ENCODE peak calls at places on chromosomes 11 and 22, in five cellular contexts. T is pancreas, R is GM12878, X is neural progenitor cell, Q is tibial artery. M is an unnamed sample. For H3K4me1, the result is how much of the 10 kb centered on the place peaks cover.

GRCh38 chr11:124863137-124863825 is 2.0 kb upstream of the ROBO3 start:
- DNase-seq in Q (no peak), T (peak), R (no peak), X (peak), M (peak)

GRCh38 chr11:11582261-11582701 is 39.5 kb downstream of the GALNT18 start:
- DNase-seq in R (no peak), X (no peak), T (no peak), Q (no peak), M (no peak)

GRCh38 chr22:37487559-37487958 is 1.4 kb upstream of the MFNG start:
- DNase-seq in X (no peak), R (no peak), T (no peak), Q (no peak), M (no peak)

GRCh38 chr22:29030016-29030617 is 31.5 kb downstream of the C22orf31 start:
- DNase-seq in X (no peak), Q (no peak), R (no peak), T (no peak), M (no peak)

GRCh38 chr22:38554281-38554680 is 15.7 kb downstream of the DMC1 start:
- DNase-seq in T (no peak), Q (no peak), X (no peak), R (no peak), M (no peak)

GRCh38 chr11:57644748-57645715 is 4.7 kb downstream of the YPEL4 start:
- DNase-seq in T (peak), Q (peak), X (peak), R (no peak), M (peak)

GRCh38 chr11:79097279-79097875 is 343.5 kb downstream of the TENM4 start:
- DNase-seq in T (no peak), Q (no peak), X (no peak), R (no peak), M (no peak)

GRCh38 chr22:44386386-44387035 is 73.8 kb upstream of the SHISAL1 start:
- DNase-seq in R (no peak), X (no peak), Q (no peak), T (no peak), M (no peak)

GRCh38 chr22:40276877-40277823 is 69.2 kb upstream of the ADSL start:
- DNase-seq in R (no peak), X (no peak), T (no peak), Q (peak), M (peak)

GRCh38 chr11:117606211-117606610 is 190.8 kb downstream of the DSCAML1 start:
- DNase-seq in X (no peak), R (peak), T (no peak), Q (no peak), M (no peak)

GRCh38 chr11:47485112-47485511 is 36.2 kb upstream of the RAPSN start:
- DNase-seq in T (no peak), R (no peak), Q (no peak), X (no peak), M (no peak)

GRCh38 chr11:103378931-103379330 is 269.7 kb downstream of the DYNC2H1 start:
- DNase-seq in X (no peak), T (no peak), R (no peak), Q (no peak), M (no peak)

GRCh38 chr11:65791719-65792213 is 4.9 kb downstream of the OVOL1 start:
- DNase-seq in X (no peak), T (no peak), R (peak), Q (no peak), M (no peak)

GRCh38 chr22:39350803-39351688 is 1.3 kb downstream of the SYNGR1 start:
- DNase-seq in T (no peak), Q (no peak), X (no peak), R (no peak), M (no peak)

GRCh38 chr22:46830001-46830715 is 67.7 kb downstream of the TBC1D22A start:
- DNase-seq in T (no peak), R (no peak), X (no peak), Q (peak), M (peak)

GRCh38 chr22:40605676-40606250 is 30.8 kb downstream of the MRTFA start:
- DNase-seq in T (no peak), R (no peak), X (no peak), Q (no peak), M (no peak)

GRCh38 chr22:44786136-44786535 is 33.8 kb downstream of the ARHGAP8 start:
- DNase-seq in X (no peak), Q (no peak), R (no peak), T (no peak), M (no peak)

GRCh38 chr11:108609681-108610080 is 16.1 kb upstream of the EXPH5 start:
- DNase-seq in T (no peak), Q (no peak), X (no peak), R (no peak), M (no peak)

GRCh38 chr22:23820748-23821211 is 18.0 kb downstream of the DERL3 start:
- DNase-seq in Q (no peak), X (no peak), R (no peak), T (no peak), M (no peak)

GRCh38 chr11:86624366-86624765 is 48.0 kb downstream of the ME3 start:
- DNase-seq in T (no peak), Q (no peak), X (no peak), R (no peak), M (no peak)

GRCh38 chr11:18650859-18651557 is 16.9 kb upstream of the SPTY2D1 start:
- DNase-seq in Q (no peak), T (no peak), R (peak), X (peak), M (no peak)

GRCh38 chr11:1863352-1864215 is 10.7 kb downstream of the LSP1 start:
- DNase-seq in Q (peak), X (peak), R (no peak), T (peak), M (peak)

GRCh38 chr11:12285106-12285505 is 92.3 kb upstream of the PARVA start:
- DNase-seq in X (no peak), R (no peak), Q (no peak), T (no peak), M (no peak)

GRCh38 chr11:77636738-77637344 is 753 bp downstream of the CLNS1A start:
- DNase-seq in Q (no peak), X (peak), R (no peak), T (no peak), M (no peak)

GRCh38 chr11:21552910-21553309 is 640.0 kb upstream of the ANO5 start:
- DNase-seq in X (no peak), T (no peak), Q (no peak), R (no peak), M (no peak)

GRCh38 chr11:120816176-120816575 is 207.7 kb upstream of the TBCEL start:
- DNase-seq in R (no peak), Q (no peak), X (no peak), T (no peak), M (no peak)

GRCh38 chr11:126246636-126247035 is 22.1 kb downstream of the SRPRA start:
- DNase-seq in Q (no peak), T (no peak), R (no peak), X (no peak), M (no peak)

GRCh38 chr11:94088906-94089305 is 39.7 kb upstream of the PANX1 start:
- DNase-seq in R (no peak), Q (no peak), T (no peak), X (no peak), M (no peak)

GRCh38 chr11:116101737-116102275 is 597.6 kb upstream of the CADM1 start:
- DNase-seq in X (no peak), R (no peak), Q (no peak), T (no peak), M (no peak)

GRCh38 chr11:78100276-78101040 is 20.8 kb upstream of the NDUFC2 start:
- DNase-seq in X (no peak), Q (no peak), T (no peak), R (no peak), M (no peak)

GRCh38 chr11:117492578-117493251 is 165.1 kb downstream of the CEP164 start:
- DNase-seq in X (peak), R (no peak), Q (no peak), T (no peak), M (no peak)

GRCh38 chr11:117315285-117316196 is 515 bp downstream of the BACE1 start:
- DNase-seq in T (peak), R (no peak), Q (no peak), X (no peak), M (no peak)

GRCh38 chr22:30444632-30445437 is 19.3 kb downstream of the MTFP1 start:
- DNase-seq in R (no peak), T (peak), Q (no peak), X (peak), M (no peak)

GRCh38 chr22:27612075-27612474 is 189.5 kb downstream of the MN1 start:
- DNase-seq in X (no peak), R (no peak), Q (no peak), T (no peak), M (no peak)

GRCh38 chr22:38781033-38781432 is 12.9 kb downstream of the DNAL4 start:
- DNase-seq in R (no peak), Q (no peak), X (no peak), T (no peak), M (peak)

GRCh38 chr11:66131937-66132632 is 62.0 kb downstream of the PACS1 start:
- DNase-seq in R (no peak), X (no peak), Q (no peak), T (no peak), M (no peak)

GRCh38 chr22:41949297-41949965 is 2.5 kb upstream of the CENPM start:
- DNase-seq in T (no peak), Q (no peak), R (no peak), X (no peak), M (no peak)
- H3K4me3 ChIP-seq in T (no peak), Q (no peak), R (peak), X (no peak), M (no peak)

GRCh38 chr11:27350503-27350902 is 12.5 kb downstream of the CCDC34 start:
- DNase-seq in Q (no peak), T (no peak), R (no peak), X (no peak), M (no peak)
- H3K4me1 ChIP-seq in Q (under half), T (under half), R (under half), X (half or more), M (under half)

GRCh38 chr11:119375629-119376196 is 5.8 kb downstream of the USP2 start:
- DNase-seq in R (no peak), X (peak), Q (peak), T (peak), M (peak)

GRCh38 chr11:119372260-119373058 is 9.0 kb downstream of the USP2 start:
- DNase-seq in R (no peak), X (no peak), Q (no peak), T (no peak), M (no peak)

GRCh38 chr11:119374632-119375394 is 6.7 kb downstream of the USP2 start:
- DNase-seq in Q (peak), T (no peak), R (no peak), X (no peak), M (no peak)

GRCh38 chr11:119373059-119373875 is 8.2 kb downstream of the USP2 start:
- DNase-seq in T (peak), R (no peak), X (no peak), Q (no peak), M (no peak)

GRCh38 chr11:119373917-119374631 is 7.4 kb downstream of the USP2 start:
- DNase-seq in R (no peak), T (peak), X (peak), Q (peak), M (peak)
- H3K4me3 ChIP-seq in R (no peak), T (no peak), X (no peak), Q (no peak), M (no peak)

GRCh38 chr11:73239111-73239521 is 21.0 kb downstream of the P2RY2 start:
- DNase-seq in R (no peak), X (no peak), T (no peak), Q (peak), M (no peak)
- H3K4me1 ChIP-seq in R (under half), X (under half), T (under half), Q (under half), M (half or more)

DNA sequence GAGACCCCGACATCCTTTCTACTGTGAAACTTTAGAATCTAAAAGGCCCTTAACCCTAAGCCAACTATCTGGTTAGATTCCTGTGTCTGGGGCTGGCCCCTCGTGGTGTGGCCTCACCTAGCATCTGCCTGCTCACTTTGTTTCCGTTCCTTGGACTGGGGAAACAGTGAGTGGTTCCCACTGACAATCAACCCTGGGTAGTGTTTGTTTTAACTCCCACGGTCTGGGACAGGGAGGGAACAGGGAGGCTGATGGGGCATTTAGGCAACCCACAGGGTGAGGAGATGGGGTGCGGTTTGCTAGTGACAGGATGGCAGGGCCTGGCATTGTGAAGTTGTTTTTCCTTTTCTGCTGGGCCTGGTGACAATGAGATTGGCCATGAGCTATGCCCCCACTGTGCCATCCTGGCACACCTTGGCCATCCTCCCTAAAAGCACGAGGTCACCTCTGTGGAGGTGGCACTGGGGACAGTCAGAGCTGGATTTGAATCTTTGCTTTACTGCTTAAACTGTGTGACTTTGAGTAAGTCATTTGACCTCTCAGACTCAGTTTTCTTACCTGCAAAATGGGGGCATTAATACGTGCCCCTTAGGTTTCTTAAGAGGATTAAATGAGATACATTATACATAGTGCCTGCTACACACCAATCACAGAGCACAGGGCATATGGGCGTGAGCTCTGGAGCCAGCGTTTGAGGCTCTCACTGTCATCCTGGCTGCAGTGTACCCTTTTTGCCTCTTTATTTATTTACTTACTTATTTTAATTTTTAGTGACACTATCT is 31.4 kb downstream of the CHRDL2 start:
- DNase-seq in Q (no peak), X (no peak), T (no peak), R (no peak), M (no peak)
- H3K4me3 ChIP-seq in Q (no peak), X (no peak), T (no peak), R (no peak), M (no peak)

GRCh38 chr11:20029193-20029592 is 131.1 kb downstream of the DBX1 start:
- DNase-seq in X (no peak), T (no peak), R (no peak), Q (no peak), M (no peak)
- H3K4me1 ChIP-seq in X (half or more), T (under half), R (under half), Q (under half), M (under half)

GRCh38 chr11:122976734-122977454 is 4.7 kb downstream of the BSX start:
- DNase-seq in X (peak), Q (no peak), R (no peak), T (no peak), M (no peak)
- H3K4me3 ChIP-seq in X (peak), Q (peak), R (no peak), T (no peak), M (peak)

GRCh38 chr11:130315354-130315970 is 745 bp upstream of the ZBTB44 start:
- DNase-seq in X (peak), R (no peak), Q (peak), T (peak), M (peak)

GRCh38 chr11:130314184-130314748 is 451 bp downstream of the ZBTB44 start:
- DNase-seq in T (peak), R (no peak), X (peak), Q (peak), M (peak)

GRCh38 chr11:130314749-130315285 is at the start of gene ZBTB44:
- DNase-seq in Q (peak), X (peak), R (peak), T (peak), M (peak)

GRCh38 chr11:130312046-130312445 is 2.7 kb downstream of the ZBTB44 start:
- DNase-seq in R (no peak), T (no peak), Q (no peak), X (no peak), M (no peak)

DNA sequence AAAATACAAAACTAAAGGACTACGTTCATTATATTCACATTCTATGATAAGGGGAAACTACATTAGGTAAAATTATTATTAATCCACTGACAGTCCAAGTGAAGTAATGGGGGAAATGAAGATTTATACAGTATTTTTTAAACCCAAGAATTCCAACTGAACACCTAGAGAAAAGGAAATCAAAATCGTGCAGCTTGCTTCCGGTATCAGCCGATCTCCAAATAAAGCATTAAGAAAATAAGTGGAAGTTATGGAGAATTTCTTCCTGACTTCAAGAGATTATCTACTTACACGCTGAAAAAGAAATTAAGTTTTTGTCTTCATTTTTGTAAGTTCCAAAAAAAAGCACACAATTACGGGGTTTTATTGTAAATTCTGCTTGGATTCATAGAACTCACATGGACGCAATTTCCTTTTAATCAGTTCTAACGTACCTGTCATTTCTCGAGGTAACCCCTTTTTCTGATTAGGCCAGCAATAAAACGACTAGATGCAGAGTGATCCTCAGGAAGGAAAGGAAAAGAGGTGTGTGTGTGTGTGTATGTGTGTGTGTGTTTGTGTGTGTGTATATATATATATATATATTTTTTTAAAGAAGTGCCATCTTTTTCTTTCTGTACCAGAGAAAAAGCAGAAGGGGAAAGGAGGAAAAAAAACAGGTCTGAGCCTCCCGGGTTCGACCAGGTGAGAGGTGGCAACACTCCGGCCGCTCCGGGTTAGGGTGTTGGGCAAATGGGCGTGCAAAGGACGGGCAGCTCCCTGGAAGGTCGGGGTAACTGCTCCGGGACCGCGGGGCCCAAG is 1.1 kb downstream of the ZBTB44 start:
- DNase-seq in T (no peak), R (no peak), Q (no peak), X (no peak), M (no peak)
- H3K4me1 ChIP-seq in T (under half), R (under half), Q (under half), X (under half), M (under half)

DNA sequence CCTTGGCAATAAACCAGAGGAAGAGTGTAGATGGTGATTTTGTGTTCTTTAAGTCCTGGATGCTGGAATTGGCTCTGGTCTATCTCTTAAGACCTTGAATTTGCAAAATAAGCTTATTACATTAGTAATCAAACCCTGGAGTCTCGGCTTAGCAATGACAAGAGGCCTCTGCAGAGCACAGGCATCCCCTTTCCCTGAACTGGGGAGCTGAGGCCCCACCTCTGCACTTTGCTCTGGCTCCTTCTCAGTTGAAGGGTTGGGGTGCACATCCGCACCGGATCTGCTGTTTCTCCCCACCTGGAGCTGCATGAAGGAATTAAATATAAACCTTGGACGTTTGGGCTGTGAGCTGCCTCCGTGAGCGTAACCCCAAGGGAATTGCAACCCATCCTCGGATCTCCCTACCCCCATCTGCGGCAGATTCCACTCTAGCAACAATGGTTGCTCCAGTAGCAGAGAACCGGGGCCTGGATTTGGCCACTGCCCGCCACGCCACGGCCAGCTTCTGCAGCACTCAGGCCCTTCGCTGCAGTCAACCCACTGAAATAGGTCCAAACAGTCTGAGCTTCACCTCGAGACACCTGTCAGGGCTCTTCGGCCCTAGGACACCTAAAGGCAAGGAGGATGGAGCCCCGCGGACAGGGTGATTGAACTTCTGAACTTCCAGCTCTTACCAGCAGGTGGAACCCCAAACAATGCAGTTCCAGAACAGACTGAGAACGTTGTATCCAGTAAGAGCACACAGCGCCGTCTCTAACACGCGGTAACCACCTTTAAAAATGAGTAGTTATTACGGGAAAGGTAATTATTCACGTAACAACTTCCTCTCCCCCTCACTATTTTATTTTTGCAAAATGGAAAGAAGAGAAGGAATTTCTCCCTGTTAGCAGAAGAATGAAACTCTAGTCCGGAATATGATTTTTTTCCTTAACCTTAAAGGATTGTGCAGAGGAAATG is 54.8 kb upstream of the CAPRIN1 start:
- DNase-seq in R (peak), X (peak), T (peak), Q (peak), M (peak)
- H3K4me3 ChIP-seq in R (no peak), X (no peak), T (no peak), Q (no peak), M (no peak)

DNA sequence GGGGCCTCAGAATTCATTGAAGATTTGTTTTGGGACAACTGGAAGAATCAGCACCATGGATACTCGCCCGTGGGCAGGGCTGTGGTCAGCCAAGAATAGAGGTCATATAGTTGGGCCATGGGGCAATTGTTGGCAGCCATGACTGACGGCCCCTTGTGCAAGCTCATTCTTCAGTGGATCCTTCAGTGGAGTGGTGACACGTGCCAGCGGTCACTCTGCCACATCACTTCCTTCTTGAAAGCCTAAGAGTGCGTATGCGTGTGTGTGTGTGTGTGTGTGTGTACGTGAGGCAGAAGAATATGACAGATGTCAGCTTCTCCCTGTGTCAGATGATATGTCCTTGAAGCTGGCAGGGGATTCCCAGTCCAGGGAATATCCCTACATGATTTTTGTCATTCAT is 1.8 kb upstream of the IL18BP start:
- DNase-seq in Q (no peak), T (no peak), X (no peak), R (no peak), M (peak)
- H3K4me1 ChIP-seq in Q (under half), T (under half), X (under half), R (under half), M (under half)

M was measured in heart right ventricle.